ENCODE peak calls at places on chromosomes 1 and 21, in four cellular contexts. H is GM12878, U is K562, D is HepG2. V is an unnamed sample.
A peak's percentile ranks its signal among the peaks of the same experiment; 100 is the strongest.

GRCh38 chr1:111778066-111778465 is 22.4 kb downstream of the DDX20 start:
- DNase-seq in H (no peak), U (no peak), D (no peak), V (no peak)

GRCh38 chr1:224273651-224274050 is 56.3 kb downstream of the NVL start:
- DNase-seq in H (no peak), U (no peak), D (no peak), V (no peak)

GRCh38 chr1:1000357-1001056 is 610 bp upstream of the HES4 start:
- DNase-seq in H (peak; percentile 37), U (peak; percentile 97), D (peak; percentile 55), V (peak; percentile 91)

GRCh38 chr1:24341260-24341659 is 22.1 kb downstream of the GRHL3 start:
- DNase-seq in H (no peak), U (no peak), D (no peak), V (no peak)

GRCh38 chr21:23016617-23017016 is 2018.4 kb downstream of the NCAM2 start:
- DNase-seq in H (no peak), U (no peak), D (no peak), V (peak; percentile 27)

GRCh38 chr1:24679725-24680124 is 36.6 kb downstream of the SRRM1 start:
- DNase-seq in H (no peak), U (no peak), D (no peak), V (peak; percentile 79)

GRCh38 chr1:29827801-29828525 is 591.6 kb downstream of the PTPRU start:
- DNase-seq in H (no peak), U (no peak), D (no peak), V (no peak)

GRCh38 chr1:159900086-159900680 is at the start of gene CFAP45:
- DNase-seq in H (no peak), U (peak; percentile 95), D (no peak), V (no peak)

GRCh38 chr1:219443763-219444162 is 169.1 kb downstream of the ZC3H11B start:
- DNase-seq in H (no peak), U (no peak), D (no peak), V (no peak)

GRCh38 chr1:7644086-7644485 is 127.0 kb upstream of the VAMP3 start:
- DNase-seq in H (no peak), U (no peak), D (no peak), V (no peak)

GRCh38 chr1:22471078-22471477 is 19.4 kb downstream of the ZBTB40 start:
- DNase-seq in H (no peak), U (peak; percentile 27), D (no peak), V (peak; percentile 81)

GRCh38 chr1:35573198-35573775 is at the start of gene TFAP2E:
- DNase-seq in H (no peak), U (no peak), D (no peak), V (peak; percentile 85)

GRCh38 chr1:61253059-61253735 is 170.8 kb downstream of the NFIA start:
- DNase-seq in H (no peak), U (peak; percentile 87), D (peak; percentile 66), V (no peak)

GRCh38 chr1:224730950-224731349 is 114.8 kb downstream of the CNIH3 start:
- DNase-seq in H (no peak), U (no peak), D (no peak), V (no peak)

GRCh38 chr1:30320581-30320890 is 402.8 kb downstream of the MATN1 start:
- DNase-seq in H (no peak), U (no peak), D (no peak), V (no peak)

GRCh38 chr1:40948741-40949528 is 30.6 kb upstream of the CTPS1 start:
- DNase-seq in H (no peak), U (peak; percentile 75), D (peak; percentile 77), V (peak; percentile 54)

GRCh38 chr21:37503848-37504467 is 137.4 kb downstream of the DYRK1A start:
- DNase-seq in H (no peak), U (no peak), D (peak; percentile 8), V (no peak)

GRCh38 chr1:91732991-91733390 is 153.0 kb downstream of the TGFBR3 start:
- DNase-seq in H (no peak), U (no peak), D (no peak), V (no peak)

GRCh38 chr1:32900956-32901822 is at the start of gene TMEM54:
- DNase-seq in H (no peak), U (peak; percentile 86), D (no peak), V (peak; percentile 83)

GRCh38 chr1:167770127-167770526 is 48.3 kb downstream of the MPZL1 start:
- DNase-seq in H (no peak), U (no peak), D (no peak), V (no peak)

GRCh38 chr1:219812491-219813221 is 115.7 kb downstream of the SLC30A10 start:
- DNase-seq in H (no peak), U (peak; percentile 81), D (peak; percentile 85), V (peak; percentile 67)

GRCh38 chr1:110039641-110040040 is 5.2 kb downstream of the STRIP1 start:
- DNase-seq in H (no peak), U (no peak), D (no peak), V (no peak)

GRCh38 chr1:86913399-86913895 is 479 bp downstream of the SELENOF start:
- DNase-seq in H (peak; percentile 52), U (peak; percentile 12), D (peak; percentile 16), V (no peak)

GRCh38 chr1:4741876-4742423 is 87.5 kb downstream of the AJAP1 start:
- DNase-seq in H (no peak), U (no peak), D (no peak), V (no peak)

GRCh38 chr1:11735854-11736745 is at the start of gene AGTRAP:
- DNase-seq in H (no peak), U (peak; percentile 96), D (peak; percentile 82), V (peak; percentile 95)

GRCh38 chr1:84078108-84078823 is 65.8 kb upstream of the PRKACB start:
- DNase-seq in H (no peak), U (peak; percentile 30), D (no peak), V (no peak)

GRCh38 chr1:9086796-9087195 is 17.4 kb upstream of the SLC2A5 start:
- DNase-seq in H (no peak), U (no peak), D (no peak), V (no peak)

GRCh38 chr1:9087411-9087810 is 18.0 kb upstream of the SLC2A5 start:
- DNase-seq in H (no peak), U (no peak), D (no peak), V (no peak)

GRCh38 chr1:9085306-9085940 is 16.0 kb upstream of the SLC2A5 start:
- DNase-seq in H (no peak), U (no peak), D (no peak), V (no peak)

GRCh38 chr1:9086060-9086459 is 16.6 kb upstream of the SLC2A5 start:
- DNase-seq in H (no peak), U (no peak), D (no peak), V (no peak)

GRCh38 chr1:9084883-9085282 is 15.4 kb upstream of the SLC2A5 start:
- DNase-seq in H (no peak), U (no peak), D (no peak), V (no peak)
- H3K4me1 ChIP-seq in H (peaks cover 22% of the 10 kb centered on the region), U (no peaks in the 10 kb centered on the region), D (no peaks in the 10 kb centered on the region), V (peaks cover 7% of the 10 kb centered on the region)

DNA sequence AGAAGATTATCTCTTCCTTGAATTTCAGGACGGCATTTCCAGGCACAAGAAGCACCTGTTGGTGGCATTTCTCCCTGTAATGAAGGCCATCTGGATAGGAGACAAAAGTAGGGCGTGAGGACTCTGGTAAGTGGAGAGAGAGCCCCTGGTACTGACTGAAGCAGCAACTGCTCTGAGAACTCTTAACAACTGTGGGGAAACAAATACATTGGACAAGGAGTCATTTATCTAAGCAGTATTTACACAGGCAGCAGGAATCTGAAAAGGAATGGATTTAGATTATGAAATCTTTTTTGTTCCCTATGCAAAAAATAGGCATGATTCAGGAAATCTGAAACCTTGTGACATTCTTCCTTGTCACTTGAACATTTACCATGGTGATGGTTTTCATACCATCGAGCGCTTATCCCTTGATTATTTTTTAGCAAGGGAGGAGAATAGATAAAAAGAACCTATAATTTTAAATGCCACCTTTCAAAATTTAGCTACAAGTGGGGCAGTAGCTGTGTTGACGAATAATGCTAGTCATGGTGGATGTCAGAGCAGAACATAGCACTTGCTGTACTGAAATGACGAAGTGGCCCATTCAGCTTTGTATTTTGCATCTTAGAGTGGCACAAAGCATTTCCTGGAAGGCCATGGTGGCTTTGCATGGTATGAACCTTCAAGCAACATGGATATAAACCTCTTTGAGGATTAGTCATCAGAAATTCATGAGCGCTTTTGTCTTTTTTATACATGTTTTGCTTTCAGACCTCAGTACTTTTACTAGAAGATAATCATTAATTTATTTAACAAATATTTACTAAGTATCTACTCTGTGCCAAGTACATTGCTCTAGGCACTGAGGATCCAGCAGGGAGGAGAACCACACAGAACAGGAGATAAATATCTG is 362.0 kb downstream of the ADGRL2 start:
- DNase-seq in H (no peak), U (no peak), D (no peak), V (no peak)
- TF ChIP-seq FOXM1 in H (no peak), U (no peak), D (no peak), V (no peak)

GRCh38 chr1:162070094-162070748 is 730 bp downstream of the NOS1AP start:
- DNase-seq in H (no peak), U (no peak), D (no peak), V (no peak)
- H3K9ac ChIP-seq in H (no peak overlapping the region), U (peak overlapping the region; percentile 31), D (peak overlapping the region; percentile 83), V (no peak overlapping the region)

GRCh38 chr1:154179951-154180687 is 11.8 kb downstream of the TPM3 start:
- DNase-seq in H (no peak), U (no peak), D (no peak), V (no peak)
- H3K4me1 ChIP-seq in H (peaks cover 14% of the 10 kb centered on the region), U (peaks cover 28% of the 10 kb centered on the region), D (peaks cover 51% of the 10 kb centered on the region), V (peaks cover 45% of the 10 kb centered on the region)

GRCh38 chr1:19622204-19622603 is 21.9 kb upstream of the NBL1 start:
- DNase-seq in H (no peak), U (no peak), D (no peak), V (no peak)

GRCh38 chr1:19625264-19625663 is 18.8 kb upstream of the NBL1 start:
- DNase-seq in H (no peak), U (no peak), D (no peak), V (no peak)

GRCh38 chr1:19620786-19621185 is 23.3 kb upstream of the NBL1 start:
- DNase-seq in H (no peak), U (no peak), D (no peak), V (no peak)

GRCh38 chr1:19621274-19621950 is 22.7 kb upstream of the NBL1 start:
- DNase-seq in H (no peak), U (no peak), D (no peak), V (no peak)

DNA sequence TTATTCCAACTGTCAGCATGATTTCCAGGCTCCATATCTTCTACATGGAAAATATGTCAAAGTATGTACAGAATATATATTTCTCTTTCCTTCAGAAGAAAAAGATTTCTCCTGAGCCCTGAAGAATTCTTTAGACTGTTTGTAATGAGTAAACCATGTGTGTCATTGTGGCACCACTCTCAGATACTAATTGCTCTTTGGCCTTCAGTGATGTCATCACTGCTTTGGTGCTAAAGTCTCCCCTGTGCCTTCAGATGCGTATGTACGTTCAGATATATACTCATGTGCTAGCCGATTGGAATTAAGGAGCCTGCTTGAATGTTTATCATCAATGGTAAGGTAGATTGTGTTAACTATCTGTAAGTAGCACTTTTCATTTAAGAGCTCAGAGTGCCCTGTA is 20.6 kb upstream of the NBL1 start:
- DNase-seq in H (no peak), U (no peak), D (peak; percentile 55), V (no peak)
- TF ChIP-seq FOXM1 in H (no peak), U (no peak), D (no peak), V (no peak)

DNA sequence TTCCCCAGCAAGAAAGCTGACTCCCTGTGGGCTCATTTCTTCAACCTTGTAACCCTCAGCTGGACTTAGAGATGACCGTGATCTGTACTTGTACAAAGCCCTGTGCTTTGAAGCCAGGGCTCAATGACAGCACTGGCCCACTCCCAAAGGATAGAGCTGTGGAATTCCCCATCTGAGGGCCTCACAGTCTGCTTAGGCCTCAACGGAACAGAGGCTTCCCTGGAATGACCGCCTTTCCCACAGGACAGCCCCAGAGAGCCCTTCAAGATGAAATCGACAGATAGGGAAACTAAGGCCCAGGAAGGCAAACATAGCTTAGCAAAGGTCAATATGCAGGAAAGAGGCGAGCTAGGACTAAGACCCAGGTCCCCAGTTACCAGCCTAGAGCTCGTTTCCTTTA is 11.5 kb downstream of the SLC9A1 start:
- DNase-seq in H (no peak), U (no peak), D (no peak), V (no peak)
- H3K9ac ChIP-seq in H (no peak overlapping the region), U (no peak overlapping the region), D (no peak overlapping the region), V (no peak overlapping the region)